ENCODE peak calls at places on chromosomes 1 and 21, in ten cellular contexts. I, V, U, Z, F, X, G, M, S and D are unnamed samples. For H3K27me3, the result is how much of the 10 kb centered on the place peaks cover.

GRCh38 chr1:172790245-172790644 is 131.3 kb downstream of the FASLG start:
- DNase-seq in U (no peak), M (no peak), G (no peak), I (no peak), Z (no peak), S (no peak), X (no peak), F (no peak), V (no peak), D (no peak)

GRCh38 chr1:18700530-18700929 is 69.9 kb downstream of the PAX7 start:
- DNase-seq in I (no peak), U (no peak), Z (no peak), F (no peak), G (no peak), S (no peak), M (no peak), X (no peak), V (no peak), D (no peak)

GRCh38 chr21:29499734-29500343 is 201.1 kb downstream of the BACH1 start:
- DNase-seq in U (no peak), G (peak), M (peak), V (no peak), X (no peak), S (peak), I (no peak), Z (peak), F (no peak), D (no peak)

GRCh38 chr21:45127937-45128336 is 53.6 kb downstream of the ADARB1 start:
- DNase-seq in I (no peak), F (no peak), U (no peak), M (no peak), G (no peak), V (no peak), S (no peak), Z (no peak), X (peak), D (no peak)

GRCh38 chr1:232974971-232975370 is 24.6 kb downstream of the NTPCR start:
- DNase-seq in G (peak), V (no peak), U (no peak), I (no peak), Z (no peak), M (peak), F (no peak), X (no peak), S (no peak), D (no peak)

GRCh38 chr1:167808104-167808503 is 86.3 kb downstream of the MPZL1 start:
- DNase-seq in U (no peak), S (no peak), I (no peak), V (no peak), Z (no peak), F (no peak), X (no peak), G (peak), M (peak), D (no peak)

GRCh38 chr1:21938791-21939538 is 1.9 kb upstream of the HSPG2 start:
- DNase-seq in F (no peak), G (no peak), I (no peak), V (peak), Z (no peak), M (no peak), U (no peak), X (no peak), S (no peak), D (no peak)

GRCh38 chr1:115669002-115669673 is 27.4 kb downstream of the VANGL1 start:
- DNase-seq in V (no peak), X (no peak), F (no peak), G (peak), Z (no peak), U (no peak), S (no peak), I (no peak), M (peak), D (peak)

GRCh38 chr1:158095737-158096335 is 84.9 kb upstream of the CD1D start:
- DNase-seq in Z (peak), I (peak), F (peak), S (peak), V (no peak), X (no peak), U (no peak), G (peak), M (peak), D (no peak)

GRCh38 chr1:76942549-76942948 is 75.3 kb downstream of the ST6GALNAC5 start:
- DNase-seq in Z (no peak), V (no peak), M (peak), G (peak), F (no peak), U (no peak), S (no peak), X (no peak), I (no peak), D (no peak)

GRCh38 chr1:74197255-74197654 is 721 bp downstream of the LRRIQ3 start:
- DNase-seq in G (no peak), M (no peak), U (no peak), S (no peak), I (no peak), F (no peak), V (no peak), Z (no peak), X (no peak), D (no peak)
- H3K4me3 ChIP-seq in G (peak), M (peak), U (peak), S (no peak), I (peak), F (peak), V (peak), Z (peak), X (peak), D (peak)

GRCh38 chr1:229456016-229456415 is 22.1 kb upstream of the ACTA1 start:
- DNase-seq in F (no peak), U (no peak), M (no peak), G (peak), S (no peak), I (no peak), Z (no peak), X (no peak), V (no peak), D (no peak)
- H3K27me3 ChIP-seq in F (under half), U (under half), M (under half), G (under half), S (under half), I (under half), Z (under half), X (under half), V (under half), D (under half)

GRCh38 chr1:27393641-27394281 is 1.3 kb downstream of the GPR3 start:
- DNase-seq in G (no peak), M (no peak), Z (no peak), F (no peak), S (no peak), I (no peak), X (no peak), U (no peak), V (no peak), D (no peak)

GRCh38 chr1:27394282-27394658 is 1.8 kb downstream of the GPR3 start:
- DNase-seq in F (no peak), V (no peak), Z (no peak), I (no peak), G (no peak), X (no peak), S (no peak), U (no peak), M (no peak), D (no peak)

GRCh38 chr1:27392096-27392777 is at the start of gene GPR3:
- DNase-seq in X (peak), V (peak), Z (peak), I (peak), F (peak), S (no peak), M (peak), U (peak), G (peak), D (no peak)

GRCh38 chr1:27392778-27393635 is 585 bp downstream of the GPR3 start:
- DNase-seq in X (no peak), V (no peak), U (no peak), S (no peak), M (no peak), Z (no peak), F (no peak), I (no peak), G (no peak), D (no peak)

DNA sequence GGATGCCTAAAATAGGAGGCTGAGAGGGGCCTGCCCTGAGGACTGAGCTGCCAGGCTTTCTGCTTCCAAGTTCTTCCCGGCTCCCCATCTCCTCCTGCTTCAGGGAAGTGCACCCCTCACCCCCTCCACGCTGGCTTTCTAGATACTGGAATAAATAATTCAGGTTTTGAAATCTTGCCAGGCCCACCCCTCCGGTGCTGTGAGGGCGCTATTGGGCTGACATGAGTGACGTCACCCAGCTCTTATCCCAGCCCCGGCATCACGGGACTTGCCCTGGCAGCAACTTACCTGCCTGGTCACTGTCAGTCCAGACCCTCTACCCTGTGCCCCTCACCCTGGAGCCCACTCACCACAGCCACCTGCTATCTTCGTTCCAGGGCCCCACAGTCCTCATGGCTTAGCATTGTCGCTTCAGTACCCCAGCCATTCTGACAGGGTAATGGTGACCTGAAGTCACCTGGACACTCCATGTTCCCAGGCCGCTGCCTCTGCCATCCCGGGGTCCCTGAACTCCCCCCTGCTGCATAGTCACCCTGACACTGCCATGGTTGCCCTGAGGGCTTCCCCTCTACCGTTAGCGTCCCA is 819 bp upstream of the GPR3 start:
- DNase-seq in S (no peak), M (no peak), U (peak), V (peak), F (peak), G (peak), I (no peak), Z (peak), X (no peak), D (no peak)
- H3K4me3 ChIP-seq in S (peak), M (peak), U (no peak), V (peak), F (peak), G (peak), I (peak), Z (peak), X (peak), D (peak)

GRCh38 chr1:11543796-11544195 is 64.8 kb downstream of the DISP3 start:
- DNase-seq in G (no peak), I (no peak), Z (no peak), V (no peak), S (no peak), U (no peak), X (no peak), F (no peak), M (no peak), D (no peak)

GRCh38 chr1:11541236-11541635 is 62.3 kb downstream of the DISP3 start:
- DNase-seq in X (no peak), F (no peak), I (no peak), G (no peak), S (no peak), M (no peak), U (no peak), Z (no peak), V (no peak), D (no peak)

GRCh38 chr1:11543392-11543791 is 64.4 kb downstream of the DISP3 start:
- DNase-seq in U (no peak), Z (no peak), G (no peak), X (no peak), I (no peak), V (no peak), S (no peak), M (no peak), F (no peak), D (no peak)

GRCh38 chr1:11540773-11541160 is 61.8 kb downstream of the DISP3 start:
- DNase-seq in S (no peak), M (no peak), U (no peak), V (no peak), F (no peak), I (no peak), X (no peak), Z (no peak), G (no peak), D (no peak)

DNA sequence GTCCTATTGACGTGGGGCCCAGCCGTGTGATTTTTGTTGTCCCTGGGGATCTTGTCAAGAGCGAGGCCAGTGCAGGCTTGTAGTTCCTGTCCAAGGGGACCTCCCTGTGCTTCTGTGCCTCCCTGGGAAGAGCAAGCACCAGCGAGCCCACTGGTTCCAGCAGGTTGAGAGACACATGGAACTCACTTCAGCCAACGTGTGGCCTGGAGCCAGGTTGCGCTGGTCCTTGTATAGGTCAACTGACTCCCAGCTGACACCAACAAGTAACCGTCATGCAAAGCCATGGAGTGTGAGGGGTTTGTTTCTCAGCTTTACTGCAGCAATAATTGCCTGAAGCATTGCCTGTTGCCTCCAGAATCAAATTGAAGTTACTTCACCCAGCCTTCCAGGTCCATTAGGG is 63.0 kb downstream of the DISP3 start:
- DNase-seq in U (no peak), S (no peak), V (no peak), F (no peak), I (no peak), X (no peak), M (no peak), G (no peak), Z (no peak), D (no peak)
- H3K27me3 ChIP-seq in U (under half), S (under half), V (half or more), F (under half), I (under half), X (half or more), M (under half), G (under half), Z (under half), D (under half)

GRCh38 chr1:201262963-201263608 is 20.2 kb upstream of the PKP1 start:
- DNase-seq in Z (no peak), V (no peak), S (no peak), M (no peak), I (peak), F (no peak), U (no peak), X (no peak), G (no peak), D (no peak)

GRCh38 chr1:201264072-201264471 is 19.2 kb upstream of the PKP1 start:
- DNase-seq in Z (no peak), V (no peak), M (no peak), F (no peak), G (no peak), U (no peak), X (no peak), S (no peak), I (peak), D (no peak)

GRCh38 chr1:201260236-201260591 is 23.1 kb upstream of the PKP1 start:
- DNase-seq in I (no peak), M (no peak), S (no peak), G (no peak), Z (no peak), V (no peak), U (no peak), F (no peak), X (no peak), D (no peak)

GRCh38 chr1:201260648-201261311 is 22.5 kb upstream of the PKP1 start:
- DNase-seq in F (no peak), I (peak), S (no peak), M (no peak), U (no peak), X (no peak), V (no peak), G (no peak), Z (no peak), D (no peak)

GRCh38 chr1:201261771-201262547 is 21.3 kb upstream of the PKP1 start:
- DNase-seq in V (no peak), X (no peak), S (no peak), I (peak), G (no peak), U (no peak), M (no peak), F (no peak), Z (no peak), D (no peak)
- H3K4me3 ChIP-seq in V (no peak), X (no peak), S (no peak), I (no peak), G (no peak), U (no peak), M (no peak), F (no peak), Z (no peak), D (no peak)

DNA sequence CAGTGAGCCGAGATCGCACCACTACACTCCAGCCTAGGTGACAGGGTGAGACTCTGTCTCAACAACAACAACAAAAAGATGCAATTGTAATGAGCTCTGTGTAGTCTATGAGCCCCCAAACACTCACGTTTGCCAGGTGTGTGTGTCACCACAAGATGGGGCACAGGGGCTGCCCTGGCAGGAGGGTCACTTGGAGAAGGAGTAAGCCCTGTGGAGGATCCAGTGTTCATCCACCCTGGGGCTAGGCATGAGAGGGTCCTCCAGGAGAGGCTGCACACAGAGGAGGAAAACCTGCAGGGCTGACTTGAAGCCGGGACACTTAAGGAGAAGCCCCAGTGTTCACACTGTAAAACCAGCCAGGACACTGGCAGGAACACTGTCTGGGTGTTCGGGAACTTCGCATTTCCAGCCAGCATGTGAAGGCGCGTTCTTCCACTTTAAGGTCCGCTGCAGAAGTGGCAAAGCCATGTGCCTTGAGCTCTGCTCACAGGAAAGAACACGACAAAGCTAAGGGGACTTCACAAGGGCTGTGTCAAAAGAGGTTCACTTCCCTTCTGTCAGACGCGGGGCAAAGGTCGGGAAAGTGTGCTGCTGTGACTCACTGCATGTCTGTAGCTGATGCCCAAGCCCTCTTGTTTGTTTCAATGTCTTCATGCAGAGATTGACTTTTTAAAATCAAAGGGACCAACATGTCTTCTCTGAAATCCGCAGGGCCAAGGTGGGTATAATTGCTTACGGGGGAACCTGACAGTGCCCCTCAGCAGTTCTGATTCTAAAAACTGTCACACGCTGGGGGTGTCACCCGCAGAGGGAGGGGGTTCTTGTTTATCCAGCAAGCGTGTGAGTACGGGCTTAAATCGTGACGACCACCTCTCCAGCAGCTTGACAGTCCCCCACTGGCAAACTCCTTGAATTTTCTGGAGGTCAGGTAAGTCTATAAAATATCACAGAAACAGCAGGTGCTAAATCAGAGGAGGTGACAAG is 102.8 kb downstream of the RIPK4 start:
- DNase-seq in X (peak), I (peak), U (no peak), G (peak), F (peak), M (peak), Z (no peak), S (no peak), V (no peak), D (no peak)
- H3K27me3 ChIP-seq in X (under half), I (under half), U (under half), G (under half), F (under half), M (under half), Z (under half), S (under half), V (under half), D (under half)

DNA sequence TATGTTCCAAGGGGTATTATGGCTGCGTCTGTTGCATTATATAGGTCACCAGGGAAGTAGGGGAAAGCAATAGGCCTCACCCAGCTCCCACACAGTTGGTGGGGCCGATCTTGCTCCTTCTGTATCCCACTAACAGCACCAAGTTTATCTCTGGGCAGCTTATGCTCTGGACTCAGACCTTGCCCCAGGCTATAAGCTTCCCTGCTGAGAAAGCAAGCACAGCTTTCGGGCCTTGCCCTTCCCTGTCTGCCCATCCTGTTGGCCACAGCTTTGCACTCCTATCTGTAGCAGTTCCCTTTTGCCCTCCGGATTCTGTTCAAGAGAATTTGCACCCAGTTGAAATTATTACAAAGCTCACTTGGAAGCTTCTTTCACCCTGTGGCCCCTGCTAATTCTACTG is 12.9 kb downstream of the KCNE1 start:
- DNase-seq in G (no peak), I (no peak), U (no peak), Z (no peak), X (no peak), S (no peak), F (no peak), V (no peak), M (no peak), D (no peak)
- H3K4me3 ChIP-seq in G (no peak), I (no peak), U (no peak), Z (no peak), X (no peak), S (no peak), F (no peak), V (no peak), M (no peak), D (no peak)